ENCODE peak calls at places on chromosomes 7 and 10, in four cellular contexts. One of them, this sample, is unnamed.

GRCh38 chr7:128381161-128381821 is 19.8 kb upstream of the PRRT4 start:
- DNase-seq in lower leg skin: peak; percentile 91
- DNase-seq in BE2C: no peak
- DNase-seq in cardiac muscle cell: no peak
- DNase-seq in this sample: no peak

GRCh38 chr7:6398943-6399342 is 48.8 kb downstream of the DAGLB start:
- DNase-seq in lower leg skin: no peak
- DNase-seq in BE2C: no peak
- DNase-seq in cardiac muscle cell: no peak
- DNase-seq in this sample: no peak

GRCh38 chr10:72260588-72261322 is 13.0 kb upstream of the DDIT4 start:
- DNase-seq in lower leg skin: peak; percentile 96
- DNase-seq in BE2C: peak; percentile 92
- DNase-seq in cardiac muscle cell: peak; percentile 96
- DNase-seq in this sample: peak; percentile 76

GRCh38 chr10:43754569-43755260 is 106.0 kb upstream of the ZNF32 start:
- DNase-seq in lower leg skin: no peak
- DNase-seq in BE2C: no peak
- DNase-seq in cardiac muscle cell: no peak
- DNase-seq in this sample: no peak

GRCh38 chr7:116172353-116172752 is 38.0 kb upstream of the TES start:
- DNase-seq in lower leg skin: no peak
- DNase-seq in BE2C: no peak
- DNase-seq in cardiac muscle cell: no peak
- DNase-seq in this sample: no peak

GRCh38 chr10:112359606-112360307 is 14.2 kb upstream of the ACSL5 start:
- DNase-seq in lower leg skin: peak; percentile 48
- DNase-seq in BE2C: no peak
- DNase-seq in cardiac muscle cell: no peak
- DNase-seq in this sample: no peak

GRCh38 chr7:104160375-104160774 is 47.4 kb downstream of the ORC5 start:
- DNase-seq in lower leg skin: no peak
- DNase-seq in BE2C: no peak
- DNase-seq in cardiac muscle cell: peak; percentile 49
- DNase-seq in this sample: no peak

GRCh38 chr10:4303045-4303444 is 518.0 kb upstream of the KLF6 start:
- DNase-seq in lower leg skin: no peak
- DNase-seq in BE2C: no peak
- DNase-seq in cardiac muscle cell: peak; percentile 45
- DNase-seq in this sample: no peak

GRCh38 chr10:103493911-103494877 is 689 bp downstream of the NEURL1 start:
- DNase-seq in lower leg skin: no peak
- DNase-seq in BE2C: no peak
- DNase-seq in cardiac muscle cell: no peak
- DNase-seq in this sample: no peak

GRCh38 chr7:40058027-40058426 is 76.4 kb downstream of the MPLKIP start:
- DNase-seq in lower leg skin: no peak
- DNase-seq in BE2C: no peak
- DNase-seq in cardiac muscle cell: no peak
- DNase-seq in this sample: no peak

GRCh38 chr10:9076066-9076465 is 1021.6 kb downstream of the GATA3 start:
- DNase-seq in lower leg skin: no peak
- DNase-seq in BE2C: no peak
- DNase-seq in cardiac muscle cell: no peak
- DNase-seq in this sample: no peak

GRCh38 chr10:24721254-24722106 is 2.2 kb downstream of the ARHGAP21 start:
- DNase-seq in lower leg skin: peak; percentile 88
- DNase-seq in BE2C: peak; percentile 33
- DNase-seq in cardiac muscle cell: peak; percentile 29
- DNase-seq in this sample: peak; percentile 28

GRCh38 chr7:73520673-73521635 is 1.1 kb downstream of the BAZ1B start:
- DNase-seq in lower leg skin: no peak
- DNase-seq in BE2C: no peak
- DNase-seq in cardiac muscle cell: peak; percentile 49
- DNase-seq in this sample: no peak

GRCh38 chr10:69807122-69807521 is 5.4 kb downstream of the COL13A1 start:
- DNase-seq in lower leg skin: no peak
- DNase-seq in BE2C: no peak
- DNase-seq in cardiac muscle cell: peak; percentile 71
- DNase-seq in this sample: no peak

GRCh38 chr7:23490357-23491131 is 20.3 kb upstream of the IGF2BP3 start:
- DNase-seq in lower leg skin: no peak
- DNase-seq in BE2C: peak; percentile 63
- DNase-seq in cardiac muscle cell: peak; percentile 55
- DNase-seq in this sample: no peak

GRCh38 chr7:115013887-115014286 is 92.0 kb downstream of the MDFIC start:
- DNase-seq in lower leg skin: no peak
- DNase-seq in BE2C: no peak
- DNase-seq in cardiac muscle cell: peak; percentile 30
- DNase-seq in this sample: no peak

GRCh38 chr10:14507156-14507555 is 176.4 kb upstream of the FRMD4A start:
- DNase-seq in lower leg skin: no peak
- DNase-seq in BE2C: no peak
- DNase-seq in cardiac muscle cell: no peak
- DNase-seq in this sample: no peak

GRCh38 chr7:47446871-47447466 is 134.9 kb downstream of the TNS3 start:
- DNase-seq in lower leg skin: no peak
- DNase-seq in BE2C: no peak
- DNase-seq in cardiac muscle cell: no peak
- DNase-seq in this sample: no peak

GRCh38 chr7:50363327-50364060 is 59.0 kb downstream of the IKZF1 start:
- DNase-seq in lower leg skin: no peak
- DNase-seq in BE2C: no peak
- DNase-seq in cardiac muscle cell: no peak
- DNase-seq in this sample: no peak

GRCh38 chr10:105837951-105838350 is 1196.9 kb downstream of the SORCS3 start:
- DNase-seq in lower leg skin: no peak
- DNase-seq in BE2C: no peak
- DNase-seq in cardiac muscle cell: peak; percentile 25
- DNase-seq in this sample: no peak

GRCh38 chr7:45060295-45060694 is 28.5 kb downstream of the NACAD start:
- DNase-seq in lower leg skin: no peak
- DNase-seq in BE2C: no peak
- DNase-seq in cardiac muscle cell: no peak
- DNase-seq in this sample: no peak

GRCh38 chr7:156989766-156990535 is 20.5 kb downstream of the MNX1 start:
- DNase-seq in lower leg skin: peak; percentile 77
- DNase-seq in BE2C: no peak
- DNase-seq in cardiac muscle cell: no peak
- DNase-seq in this sample: no peak

GRCh38 chr7:156156734-156157408 is 344.6 kb upstream of the SHH start:
- DNase-seq in lower leg skin: peak; percentile 68
- DNase-seq in BE2C: no peak
- DNase-seq in cardiac muscle cell: no peak
- DNase-seq in this sample: no peak

GRCh38 chr10:21831986-21832735 is 171.4 kb downstream of the DNAJC1 start:
- DNase-seq in lower leg skin: no peak
- DNase-seq in BE2C: no peak
- DNase-seq in cardiac muscle cell: peak; percentile 84
- DNase-seq in this sample: no peak

GRCh38 chr10:103812431-103812830 is 42.9 kb downstream of the SH3PXD2A start:
- DNase-seq in lower leg skin: no peak
- DNase-seq in BE2C: no peak
- DNase-seq in cardiac muscle cell: peak; percentile 21
- DNase-seq in this sample: no peak

GRCh38 chr7:100017300-100017699 is 1.9 kb downstream of the ZKSCAN1 start:
- DNase-seq in lower leg skin: peak; percentile 79
- DNase-seq in BE2C: no peak
- DNase-seq in cardiac muscle cell: no peak
- DNase-seq in this sample: no peak

GRCh38 chr10:6542999-6543430 is 37.1 kb downstream of the PRKCQ start:
- DNase-seq in lower leg skin: no peak
- DNase-seq in BE2C: no peak
- DNase-seq in cardiac muscle cell: no peak
- DNase-seq in this sample: no peak

GRCh38 chr7:103447073-103447960 is 1.3 kb upstream of the SLC26A5 start:
- DNase-seq in lower leg skin: no peak
- DNase-seq in BE2C: peak; percentile 76
- DNase-seq in cardiac muscle cell: peak; percentile 60
- DNase-seq in this sample: no peak

GRCh38 chr10:113031147-113031546 is 81.1 kb downstream of the TCF7L2 start:
- DNase-seq in lower leg skin: no peak
- DNase-seq in BE2C: no peak
- DNase-seq in cardiac muscle cell: no peak
- DNase-seq in this sample: no peak

GRCh38 chr7:45237788-45238461 is 80.3 kb downstream of the RAMP3 start:
- DNase-seq in lower leg skin: no peak
- DNase-seq in BE2C: no peak
- DNase-seq in cardiac muscle cell: no peak
- DNase-seq in this sample: no peak

GRCh38 chr10:88385601-88386203 is 197.4 kb downstream of the RNLS start:
- DNase-seq in lower leg skin: peak; percentile 85
- DNase-seq in BE2C: peak; percentile 10
- DNase-seq in cardiac muscle cell: no peak
- DNase-seq in this sample: peak; percentile 36
- TF ChIP-seq CTCF in lower leg skin: no peak
- TF ChIP-seq CTCF in BE2C: no peak
- TF ChIP-seq CTCF in cardiac muscle cell: no peak
- TF ChIP-seq CTCF in this sample: no peak

GRCh38 chr10:13221572-13221971 is 12.6 kb downstream of the UCMA start:
- DNase-seq in lower leg skin: no peak
- DNase-seq in BE2C: no peak
- DNase-seq in cardiac muscle cell: no peak
- DNase-seq in this sample: no peak

GRCh38 chr10:13222566-13222965 is 11.6 kb downstream of the UCMA start:
- DNase-seq in lower leg skin: peak; percentile 20
- DNase-seq in BE2C: no peak
- DNase-seq in cardiac muscle cell: no peak
- DNase-seq in this sample: no peak

GRCh38 chr10:13218878-13219277 is 15.3 kb downstream of the UCMA start:
- DNase-seq in lower leg skin: peak; percentile 53
- DNase-seq in BE2C: no peak
- DNase-seq in cardiac muscle cell: no peak
- DNase-seq in this sample: no peak

GRCh38 chr10:13222151-13222550 is 12.0 kb downstream of the UCMA start:
- DNase-seq in lower leg skin: peak; percentile 79
- DNase-seq in BE2C: no peak
- DNase-seq in cardiac muscle cell: no peak
- DNase-seq in this sample: no peak

DNA sequence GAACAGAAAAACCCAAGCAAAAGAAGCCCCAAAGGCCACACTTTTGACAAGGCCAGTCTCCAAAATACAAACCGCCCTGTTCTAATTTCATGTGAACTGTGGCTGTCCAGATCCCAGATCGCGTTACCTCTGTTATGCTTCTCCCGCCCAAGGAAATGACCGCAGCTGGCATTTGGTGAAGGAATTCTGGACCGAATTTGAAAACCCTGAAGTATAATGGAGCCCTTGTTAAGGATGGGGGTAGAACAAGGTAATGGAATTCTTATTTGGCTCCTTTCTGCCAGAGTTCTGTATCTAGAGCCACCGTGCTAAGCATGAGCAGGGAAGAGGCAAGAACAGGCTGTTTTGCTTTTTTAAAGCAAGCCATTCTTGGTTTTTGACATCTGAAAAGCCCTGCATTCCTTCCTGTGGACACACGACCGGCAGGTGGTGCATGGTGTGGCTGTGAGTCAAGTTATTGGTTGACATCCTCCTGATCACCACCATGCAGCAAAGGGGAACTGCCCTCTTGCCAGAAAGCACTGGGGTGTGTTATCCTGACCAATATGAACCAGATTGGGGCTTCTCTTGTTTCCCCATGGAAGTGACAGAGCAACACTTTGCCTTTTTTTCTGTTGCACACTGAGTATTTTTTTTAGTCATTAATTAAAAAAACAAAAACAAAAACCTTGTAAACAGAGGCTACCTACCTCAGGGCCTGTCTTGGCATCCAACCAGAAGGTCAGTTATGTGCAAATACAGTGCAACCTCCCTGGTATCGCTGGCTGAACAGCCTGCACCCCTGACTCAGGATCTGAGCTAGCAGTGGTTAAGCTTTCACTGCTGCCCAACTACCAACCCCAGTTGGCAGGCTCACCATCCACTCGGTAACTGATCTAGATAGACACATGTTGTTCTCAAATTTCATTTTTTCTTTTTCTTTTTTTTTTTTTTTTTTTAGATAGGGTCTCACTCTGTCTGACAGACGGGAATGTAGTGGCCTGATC is 14.2 kb downstream of the UCMA start:
- DNase-seq in lower leg skin: peak; percentile 52
- DNase-seq in BE2C: peak; percentile 32
- DNase-seq in cardiac muscle cell: peak; percentile 15
- DNase-seq in this sample: peak; percentile 74
- TF ChIP-seq CTCF in lower leg skin: no peak
- TF ChIP-seq CTCF in BE2C: peak; percentile 46
- TF ChIP-seq CTCF in cardiac muscle cell: no peak
- TF ChIP-seq CTCF in this sample: no peak

DNA sequence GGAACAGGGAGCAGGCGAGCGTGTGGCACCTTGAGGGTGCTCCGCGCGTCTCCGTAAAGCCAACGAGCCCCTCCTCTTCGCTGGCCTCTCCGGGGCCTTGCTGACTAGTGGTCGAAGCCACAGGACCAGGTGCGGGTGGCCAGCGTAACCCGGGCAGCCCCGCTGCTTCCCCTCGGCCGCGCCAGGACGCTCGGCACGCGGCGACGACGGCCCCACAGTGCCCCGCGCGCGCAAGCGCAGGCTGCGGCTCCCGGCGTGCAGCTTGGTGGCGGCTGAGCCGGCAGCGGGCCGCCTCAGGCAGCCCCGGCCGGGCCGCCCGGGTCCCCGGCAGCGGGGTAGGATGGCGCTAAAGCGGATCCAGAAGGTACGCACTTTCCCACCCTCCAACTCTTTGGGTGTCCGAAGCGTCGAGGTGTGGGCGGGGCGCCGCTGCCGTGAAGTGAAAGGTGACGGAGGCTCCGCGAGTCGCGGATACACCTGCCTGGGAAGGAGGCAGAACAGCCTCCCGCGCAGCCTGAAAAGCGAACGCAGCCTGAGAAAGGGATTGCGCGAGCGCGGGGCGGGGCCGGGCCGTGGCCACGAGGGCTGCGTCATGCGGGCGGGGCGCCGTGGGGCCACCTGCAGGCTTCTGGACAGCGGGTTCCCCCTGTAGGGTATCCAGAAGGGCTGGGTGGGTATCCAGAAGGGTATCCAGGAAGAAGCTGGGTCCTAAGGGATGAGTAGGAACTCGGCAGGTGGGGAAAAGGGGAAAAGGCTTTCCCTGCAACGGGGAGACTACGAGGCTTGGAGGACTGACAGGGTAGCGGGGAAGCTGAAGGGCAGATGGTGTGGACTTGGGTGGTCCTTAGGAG is at the start of gene UBE2D4:
- DNase-seq in lower leg skin: peak; percentile 98
- DNase-seq in BE2C: peak; percentile 87
- DNase-seq in cardiac muscle cell: peak; percentile 70
- DNase-seq in this sample: peak; percentile 90
- TF ChIP-seq CTCF in lower leg skin: no peak
- TF ChIP-seq CTCF in BE2C: no peak
- TF ChIP-seq CTCF in cardiac muscle cell: peak; percentile 17
- TF ChIP-seq CTCF in this sample: no peak

GRCh38 chr7:70949862-70950261 is 182.1 kb upstream of the GALNT17 start:
- DNase-seq in lower leg skin: no peak
- DNase-seq in BE2C: no peak
- DNase-seq in cardiac muscle cell: no peak
- DNase-seq in this sample: no peak

GRCh38 chr7:70951271-70951962 is 180.5 kb upstream of the GALNT17 start:
- DNase-seq in lower leg skin: peak; percentile 50
- DNase-seq in BE2C: no peak
- DNase-seq in cardiac muscle cell: no peak
- DNase-seq in this sample: no peak

GRCh38 chr7:70952311-70952710 is 179.6 kb upstream of the GALNT17 start:
- DNase-seq in lower leg skin: peak; percentile 56
- DNase-seq in BE2C: no peak
- DNase-seq in cardiac muscle cell: no peak
- DNase-seq in this sample: no peak

GRCh38 chr7:70953388-70953787 is 178.6 kb upstream of the GALNT17 start:
- DNase-seq in lower leg skin: no peak
- DNase-seq in BE2C: no peak
- DNase-seq in cardiac muscle cell: no peak
- DNase-seq in this sample: no peak
- TF ChIP-seq CTCF in lower leg skin: no peak
- TF ChIP-seq CTCF in BE2C: no peak
- TF ChIP-seq CTCF in cardiac muscle cell: no peak
- TF ChIP-seq CTCF in this sample: no peak

This sample was measured in gastrocnemius medialis.